ENCODE peak calls at places on chromosomes 3 and 15, in eight cellular contexts. I is K562, D is gastrocnemius medialis, A is HepG2, R is upper lobe of left lung, S is IMR-90, N is A549, G is GM12878. C is an unnamed sample.
A peak's percentile ranks its signal among the peaks of the same experiment; 100 is the strongest.

GRCh38 chr3:195556390-195556789 is 13.3 kb upstream of the PPP1R2 start:
- ATAC-seq in S (no peak), R (no peak), G (peak; percentile 49), N (peak; percentile 82), A (peak; percentile 34), I (peak; percentile 94), D (no peak), C (no peak)

GRCh38 chr15:90562669-90563068 is 32.9 kb downstream of the CRTC3 start:
- ATAC-seq in A (no peak), N (no peak), I (no peak), S (no peak), D (no peak), R (no peak), G (no peak), C (no peak)

GRCh38 chr3:184002469-184002868 is 15.2 kb downstream of the ABCC5 start:
- ATAC-seq in A (no peak), G (no peak), R (no peak), N (no peak), D (peak; percentile 74), S (no peak), I (no peak), C (no peak)

GRCh38 chr15:68487087-68487843 is 55.3 kb upstream of the ITGA11 start:
- ATAC-seq in G (no peak), I (no peak), A (no peak), N (peak; percentile 42), D (peak; percentile 55), S (no peak), R (no peak), C (peak; percentile 58)

GRCh38 chr3:15305366-15305844 is 27.0 kb downstream of the SH3BP5 start:
- ATAC-seq in S (peak; percentile 60), N (peak; percentile 87), D (no peak), G (peak; percentile 55), R (peak; percentile 27), A (peak; percentile 79), I (peak; percentile 80), C (no peak)

GRCh38 chr3:7293286-7293685 is 432.4 kb downstream of the GRM7 start:
- ATAC-seq in A (no peak), R (no peak), I (no peak), G (no peak), D (no peak), S (no peak), N (no peak), C (no peak)

GRCh38 chr3:38454884-38455638 is 1.4 kb downstream of the ACVR2B start:
- ATAC-seq in D (peak; percentile 50), A (peak; percentile 78), R (peak; percentile 53), G (peak; percentile 70), N (peak; percentile 79), I (peak; percentile 62), S (peak; percentile 50), C (peak; percentile 67)

GRCh38 chr3:150742679-150743078 is 20.3 kb downstream of the SIAH2 start:
- ATAC-seq in I (no peak), A (no peak), S (no peak), N (no peak), G (no peak), D (no peak), R (no peak), C (no peak)

GRCh38 chr3:28667646-28668376 is 319.2 kb upstream of the AZI2 start:
- ATAC-seq in R (peak; percentile 86), A (peak; percentile 96), I (peak; percentile 91), G (peak; percentile 94), S (peak; percentile 85), N (peak; percentile 97), D (peak; percentile 96), C (peak; percentile 57)

GRCh38 chr3:4716731-4717362 is 223.7 kb downstream of the ITPR1 start:
- ATAC-seq in S (peak; percentile 38), A (no peak), G (no peak), D (no peak), N (no peak), I (no peak), R (no peak), C (no peak)

GRCh38 chr15:73560501-73561117 is 72.6 kb downstream of the NPTN start:
- ATAC-seq in I (peak; percentile 82), D (peak; percentile 54), S (peak; percentile 70), G (peak; percentile 77), R (no peak), N (peak; percentile 88), A (peak; percentile 44), C (no peak)

GRCh38 chr15:74302821-74303359 is 64.6 kb downstream of the CYP11A1 start:
- ATAC-seq in N (peak; percentile 84), I (peak; percentile 80), S (peak; percentile 63), R (no peak), A (peak; percentile 62), G (peak; percentile 84), D (no peak), C (no peak)

GRCh38 chr15:63341898-63342297 is 39.7 kb downstream of the CA12 start:
- ATAC-seq in D (no peak), N (no peak), S (no peak), R (no peak), G (no peak), I (peak; percentile 80), A (no peak), C (no peak)
- TF ChIP-seq POLR2A in D (no peak), N (no peak), S (no peak), R (no peak), G (no peak), I (no peak), A (no peak), C (no peak)

DNA sequence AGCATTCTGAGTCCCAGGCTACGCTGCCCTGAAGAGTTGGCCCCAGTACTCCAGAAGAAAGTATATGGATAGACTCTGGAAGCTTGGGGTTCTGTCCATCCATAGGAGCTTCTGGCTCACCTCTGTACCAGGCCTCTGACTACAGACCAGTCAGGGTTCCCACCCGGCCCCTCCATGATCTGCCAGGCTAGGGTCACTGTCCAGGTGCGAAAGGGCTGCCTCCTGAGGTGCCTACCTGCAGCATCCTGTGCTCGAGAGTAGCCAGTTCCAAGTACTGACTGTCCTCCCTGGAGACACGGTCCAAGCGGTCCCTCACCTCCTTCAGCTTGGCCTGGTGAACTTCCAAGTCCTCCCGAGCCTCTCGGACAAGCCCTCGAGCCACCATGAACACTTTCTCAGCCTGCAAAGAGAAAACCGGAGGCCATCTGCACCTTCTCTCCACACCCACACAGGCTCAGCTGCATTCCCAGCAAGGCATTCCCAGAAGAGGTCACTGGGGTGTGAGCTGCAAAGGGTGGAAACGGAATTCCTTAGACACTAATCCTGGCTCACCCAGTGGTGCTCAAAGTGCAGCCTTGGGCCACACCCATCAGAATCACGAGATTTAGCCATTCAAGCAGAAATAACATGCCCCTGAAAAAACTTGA is 3.7 kb upstream of the PLXNB1 start:
- ATAC-seq in A (peak; percentile 11), I (no peak), S (no peak), N (no peak), G (no peak), R (peak; percentile 25), D (no peak), C (peak; percentile 43)
- H3K27ac ChIP-seq in A (peak overlapping the region; percentile 99), I (no peak overlapping the region), S (no peak overlapping the region), N (no peak overlapping the region), G (peak overlapping the region; percentile 54), R (peak overlapping the region; percentile 40), D (no peak overlapping the region), C (peak overlapping the region; percentile 99)

GRCh38 chr3:56005196-56005805 is 463.0 kb downstream of the ERC2 start:
- ATAC-seq in S (no peak), N (no peak), A (no peak), I (no peak), R (no peak), D (no peak), G (no peak), C (no peak)
- H3K4me3 ChIP-seq in S (no peak overlapping the region), N (no peak overlapping the region), A (no peak overlapping the region), I (no peak overlapping the region), R (no peak overlapping the region), D (no peak overlapping the region), G (no peak overlapping the region), C (no peak overlapping the region)

DNA sequence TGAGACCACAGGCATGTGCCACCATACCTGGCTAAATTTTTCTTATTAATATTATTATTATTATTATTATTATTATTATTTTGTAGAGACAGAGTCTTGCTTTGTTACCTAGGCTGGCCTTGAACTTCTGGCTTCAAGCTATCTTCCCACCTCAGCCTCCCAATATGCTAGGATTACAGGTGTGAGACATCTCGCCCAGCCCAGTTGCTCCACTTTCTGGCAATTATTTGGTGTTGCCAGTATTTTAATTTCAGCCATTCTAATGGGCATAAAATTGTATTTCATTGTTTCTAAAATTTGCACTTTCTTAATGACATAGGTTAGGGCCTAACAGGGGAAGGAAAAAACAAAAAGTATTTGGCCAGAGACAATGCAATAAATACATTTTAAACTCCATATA is 1217.6 kb upstream of the ALCAM start:
- ATAC-seq in N (no peak), I (no peak), S (no peak), D (no peak), A (no peak), R (no peak), G (no peak), C (no peak)
- TF ChIP-seq POLR2A in N (no peak), I (no peak), S (no peak), D (no peak), A (no peak), R (no peak), G (no peak), C (no peak)

GRCh38 chr15:78404125-78404524 is 33.9 kb upstream of the IREB2 start:
- ATAC-seq in D (no peak), G (no peak), R (no peak), I (no peak), S (no peak), A (no peak), N (no peak), C (no peak)
- H3K27ac ChIP-seq in D (no peak overlapping the region), G (no peak overlapping the region), R (no peak overlapping the region), I (no peak overlapping the region), S (no peak overlapping the region), A (no peak overlapping the region), N (no peak overlapping the region), C (no peak overlapping the region)

GRCh38 chr3:121821421-121822199 is 13.2 kb downstream of the IQCB1 start:
- ATAC-seq in S (peak; percentile 46), I (no peak), N (no peak), D (no peak), G (no peak), A (no peak), R (no peak), C (no peak)
- H3K4me3 ChIP-seq in S (no peak overlapping the region), I (no peak overlapping the region), N (no peak overlapping the region), D (no peak overlapping the region), G (no peak overlapping the region), A (no peak overlapping the region), R (no peak overlapping the region), C (no peak overlapping the region)

C was measured in gastroesophageal sphincter.